ENCODE peak calls at places on chromosome 6, in five cellular contexts. I, S, C, P and U are unnamed samples.
A peak's percentile ranks its signal among the peaks of the same experiment; 100 is the strongest.

GRCh38 chr6:131290955-131291354 is 155.7 kb downstream of the AKAP7 start:
- DNase-seq in P (no peak), I (no peak), S (no peak), C (no peak), U (no peak)

GRCh38 chr6:43665376-43665775 is 20.5 kb downstream of the RSPH9 start:
- DNase-seq in S (no peak), P (no peak), C (no peak), I (no peak), U (no peak)

GRCh38 chr6:42086046-42086664 is 35.8 kb downstream of the TAF8 start:
- DNase-seq in C (no peak), P (no peak), S (no peak), I (no peak), U (no peak)

GRCh38 chr6:4794140-4794707 is 18.0 kb downstream of the CDYL start:
- DNase-seq in C (no peak), I (no peak), S (peak; percentile 13), P (no peak), U (no peak)

GRCh38 chr6:68728124-68728523 is 93.0 kb downstream of the ADGRB3 start:
- DNase-seq in P (peak; percentile 11), C (no peak), S (no peak), I (no peak), U (no peak)

GRCh38 chr6:692858-693736 is at the start of gene EXOC2:
- DNase-seq in I (peak; percentile 46), C (peak; percentile 55), P (peak; percentile 73), S (peak; percentile 70), U (no peak)

GRCh38 chr6:108556864-108557493 is 3.7 kb upstream of the FOXO3 start:
- DNase-seq in C (no peak), I (no peak), S (peak; percentile 42), P (no peak), U (peak; percentile 46)

GRCh38 chr6:151357758-151358436 is 33.5 kb downstream of the ZBTB2 start:
- DNase-seq in P (no peak), C (no peak), I (no peak), S (no peak), U (peak; percentile 35)

GRCh38 chr6:147382945-147383554 is 125.4 kb upstream of the SAMD5 start:
- DNase-seq in S (no peak), P (peak; percentile 61), I (no peak), C (peak; percentile 28), U (peak; percentile 13)

GRCh38 chr6:4802312-4802935 is 26.2 kb downstream of the CDYL start:
- DNase-seq in C (no peak), I (no peak), S (no peak), P (no peak), U (no peak)

GRCh38 chr6:101630956-101631355 is 237.4 kb downstream of the GRIK2 start:
- DNase-seq in C (no peak), P (no peak), S (no peak), I (no peak), U (no peak)

GRCh38 chr6:135089901-135090300 is 35.3 kb upstream of the HBS1L start:
- DNase-seq in I (no peak), S (no peak), C (no peak), P (no peak), U (no peak)

GRCh38 chr6:106966229-106966628 is 8.3 kb downstream of the CD24 start:
- DNase-seq in S (no peak), I (no peak), P (no peak), C (no peak), U (no peak)
- TF ChIP-seq CTCF in S (peak; percentile 12), I (no peak), P (no peak), C (no peak), U (no peak)

GRCh38 chr6:169072127-169073042 is 181.3 kb downstream of the THBS2 start:
- DNase-seq in S (no peak), P (no peak), C (no peak), I (no peak), U (no peak)

GRCh38 chr6:169073311-169073710 is 180.3 kb downstream of the THBS2 start:
- DNase-seq in I (peak; percentile 92), C (peak; percentile 79), P (peak; percentile 97), S (no peak), U (no peak)

GRCh38 chr6:169071394-169071793 is 182.3 kb downstream of the THBS2 start:
- DNase-seq in C (no peak), I (no peak), S (no peak), P (no peak), U (no peak)

GRCh38 chr6:169069361-169069760 is 184.3 kb downstream of the THBS2 start:
- DNase-seq in C (no peak), I (no peak), S (no peak), P (no peak), U (no peak)

GRCh38 chr6:169070506-169071176 is 183.0 kb downstream of the THBS2 start:
- DNase-seq in C (peak; percentile 97), S (peak; percentile 11), I (peak; percentile 97), P (peak; percentile 100), U (no peak)
- TF ChIP-seq CTCF in C (peak; percentile 11), S (no peak), I (peak; percentile 30), P (peak; percentile 21), U (no peak)

DNA sequence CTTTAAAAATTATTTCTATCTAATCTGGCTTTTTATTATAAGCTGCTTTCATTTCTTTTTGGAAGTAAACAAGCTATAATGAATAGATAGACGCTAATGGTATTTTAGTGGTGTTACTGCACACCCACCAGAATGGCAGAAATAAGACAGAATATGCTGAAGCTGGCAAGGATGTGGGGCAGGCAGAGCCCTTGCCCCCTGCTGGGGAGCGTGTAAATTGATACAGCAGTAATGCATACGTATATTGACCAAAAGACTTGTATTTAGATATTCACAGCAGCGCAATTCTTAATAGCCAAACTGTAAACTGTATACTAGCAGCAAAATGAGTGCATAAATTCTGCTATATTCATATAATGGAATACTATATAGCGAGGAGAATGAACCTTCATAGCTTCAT is 35.3 kb downstream of the TMEM181 start:
- DNase-seq in C (no peak), I (no peak), P (no peak), S (no peak), U (no peak)
- TF ChIP-seq CTCF in C (no peak), I (peak; percentile 21), P (peak; percentile 34), S (no peak), U (no peak)

GRCh38 chr6:124714728-124715127 is 247.5 kb upstream of the RNF217 start:
- DNase-seq in I (no peak), C (no peak), S (no peak), P (no peak), U (no peak)
- TF ChIP-seq CTCF in I (no peak), C (no peak), S (no peak), P (no peak), U (no peak)

GRCh38 chr6:33298773-33299236 is at the start of gene RGL2:
- DNase-seq in S (peak; percentile 82), P (peak; percentile 45), C (no peak), I (no peak), U (no peak)

GRCh38 chr6:33296797-33297405 is 1.8 kb downstream of the RGL2 start:
- DNase-seq in C (no peak), S (no peak), I (no peak), P (no peak), U (no peak)

GRCh38 chr6:33299237-33299944 is 649 bp upstream of the RGL2 start:
- DNase-seq in I (peak; percentile 75), P (peak; percentile 91), S (peak; percentile 88), C (no peak), U (no peak)

GRCh38 chr6:33297406-33297955 is 1.3 kb downstream of the RGL2 start:
- DNase-seq in C (no peak), P (no peak), I (no peak), S (peak; percentile 83), U (no peak)

DNA sequence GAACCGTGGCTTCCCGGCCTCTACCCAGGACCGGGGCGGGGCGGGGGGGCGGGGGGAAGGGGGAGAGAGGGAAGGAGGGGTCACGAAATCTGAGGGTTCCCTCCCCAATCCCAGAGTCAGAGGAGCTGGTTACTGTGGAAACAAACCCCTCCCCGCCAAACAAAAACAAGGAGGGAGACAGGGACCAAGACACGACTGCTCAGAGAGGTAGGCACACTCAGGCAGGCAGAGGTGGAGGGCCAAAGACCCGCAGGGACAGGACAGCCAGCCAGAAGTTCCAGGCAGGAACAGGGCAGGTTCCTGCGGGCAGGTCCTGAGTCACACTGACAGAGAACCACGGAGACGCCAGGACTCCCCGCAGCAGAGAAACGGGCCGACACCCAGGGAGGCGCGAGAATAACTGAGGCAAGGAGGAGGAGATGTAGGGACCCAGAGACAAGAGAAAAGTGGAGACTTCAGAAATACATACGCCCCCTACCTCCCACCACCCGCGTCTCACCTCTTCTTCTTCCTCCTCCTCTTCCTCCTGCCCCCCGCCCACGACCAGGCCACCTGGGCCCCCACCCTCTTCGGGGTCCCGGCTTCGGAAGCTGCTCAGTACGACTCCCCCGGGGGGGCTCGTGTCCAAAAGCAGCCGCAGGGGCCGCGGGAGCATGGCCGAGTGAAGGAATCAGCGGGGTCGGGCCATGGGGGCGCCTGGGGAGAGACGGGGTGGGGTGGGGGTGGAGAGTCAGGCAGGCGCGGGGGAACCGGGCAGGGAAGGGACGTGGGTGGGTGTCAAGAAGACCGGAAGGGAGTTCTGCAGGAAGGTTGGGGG is 578 bp downstream of the RGL2 start:
- DNase-seq in S (peak; percentile 84), P (peak; percentile 79), C (no peak), I (no peak), U (peak; percentile 73)
- TF ChIP-seq CTCF in S (no peak), P (no peak), C (no peak), I (no peak), U (no peak)